ENCODE peak calls at places on chromosome 5, in six cellular contexts. One of them, this sample, is unnamed. For H3K4me1, the result is how much of the 10 kb centered on the place peaks cover.

GRCh38 chr5:97600486-97600885 is 417.4 kb upstream of the RIOK2 start:
- DNase-seq in PC-9: no peak
- DNase-seq in astrocyte: no peak
- DNase-seq in GM23248: peak
- DNase-seq in IMR-90: peak
- DNase-seq in A549: no peak
- DNase-seq in this sample: no peak

GRCh38 chr5:1312206-1312605 is 17.3 kb upstream of the TERT start:
- DNase-seq in PC-9: no peak
- DNase-seq in astrocyte: no peak
- DNase-seq in GM23248: no peak
- DNase-seq in IMR-90: no peak
- DNase-seq in A549: no peak
- DNase-seq in this sample: no peak

GRCh38 chr5:174317261-174317894 is 271.9 kb downstream of the NSG2 start:
- DNase-seq in PC-9: peak
- DNase-seq in astrocyte: peak
- DNase-seq in GM23248: peak
- DNase-seq in IMR-90: peak
- DNase-seq in A549: peak
- DNase-seq in this sample: no peak

GRCh38 chr5:10331341-10331796 is 22.1 kb upstream of the MARCHF6 start:
- DNase-seq in PC-9: no peak
- DNase-seq in astrocyte: peak
- DNase-seq in GM23248: peak
- DNase-seq in IMR-90: peak
- DNase-seq in A549: peak
- DNase-seq in this sample: no peak

GRCh38 chr5:1658665-1659064 is 134.9 kb upstream of the LPCAT1 start:
- DNase-seq in PC-9: no peak
- DNase-seq in astrocyte: no peak
- DNase-seq in GM23248: no peak
- DNase-seq in IMR-90: no peak
- DNase-seq in A549: no peak
- DNase-seq in this sample: no peak

GRCh38 chr5:386432-387341 is 56.3 kb upstream of the EXOC3 start:
- DNase-seq in PC-9: peak
- DNase-seq in astrocyte: no peak
- DNase-seq in GM23248: no peak
- DNase-seq in IMR-90: peak
- DNase-seq in A549: no peak
- DNase-seq in this sample: no peak

GRCh38 chr5:169836835-169837234 is 143.5 kb downstream of the INSYN2B start:
- DNase-seq in PC-9: no peak
- DNase-seq in astrocyte: no peak
- DNase-seq in GM23248: no peak
- DNase-seq in IMR-90: no peak
- DNase-seq in A549: no peak
- DNase-seq in this sample: no peak

GRCh38 chr5:72767289-72768010 is 49.0 kb upstream of the TNPO1 start:
- DNase-seq in PC-9: no peak
- DNase-seq in astrocyte: no peak
- DNase-seq in GM23248: peak
- DNase-seq in IMR-90: no peak
- DNase-seq in A549: peak
- DNase-seq in this sample: no peak

GRCh38 chr5:72448368-72448767 is 58.8 kb downstream of the ZNF366 start:
- DNase-seq in PC-9: no peak
- DNase-seq in astrocyte: no peak
- DNase-seq in GM23248: no peak
- DNase-seq in IMR-90: no peak
- DNase-seq in A549: no peak
- DNase-seq in this sample: no peak

GRCh38 chr5:1343931-1344901 is 683 bp downstream of the CLPTM1L start:
- DNase-seq in PC-9: peak
- DNase-seq in astrocyte: peak
- DNase-seq in GM23248: peak
- DNase-seq in IMR-90: peak
- DNase-seq in A549: no peak
- DNase-seq in this sample: no peak

GRCh38 chr5:109532773-109533364 is 123.1 kb upstream of the PJA2 start:
- DNase-seq in PC-9: no peak
- DNase-seq in astrocyte: peak
- DNase-seq in GM23248: peak
- DNase-seq in IMR-90: no peak
- DNase-seq in A549: no peak
- DNase-seq in this sample: no peak

GRCh38 chr5:53170748-53171349 is 61.3 kb upstream of the MOCS2 start:
- DNase-seq in PC-9: peak
- DNase-seq in astrocyte: peak
- DNase-seq in GM23248: peak
- DNase-seq in IMR-90: peak
- DNase-seq in A549: peak
- DNase-seq in this sample: no peak

GRCh38 chr5:56454219-56454862 is 221.2 kb upstream of the ANKRD55 start:
- DNase-seq in PC-9: no peak
- DNase-seq in astrocyte: no peak
- DNase-seq in GM23248: no peak
- DNase-seq in IMR-90: no peak
- DNase-seq in A549: no peak
- DNase-seq in this sample: no peak

GRCh38 chr5:120545951-120546350 is 81.9 kb downstream of the PRR16 start:
- DNase-seq in PC-9: no peak
- DNase-seq in astrocyte: no peak
- DNase-seq in GM23248: peak
- DNase-seq in IMR-90: peak
- DNase-seq in A549: no peak
- DNase-seq in this sample: no peak

GRCh38 chr5:176447538-176447981 is 625 bp upstream of the FAF2 start:
- DNase-seq in PC-9: no peak
- DNase-seq in astrocyte: no peak
- DNase-seq in GM23248: no peak
- DNase-seq in IMR-90: no peak
- DNase-seq in A549: no peak
- DNase-seq in this sample: no peak

GRCh38 chr5:170623576-170624181 is 119.9 kb downstream of the KCNIP1 start:
- DNase-seq in PC-9: peak
- DNase-seq in astrocyte: no peak
- DNase-seq in GM23248: peak
- DNase-seq in IMR-90: peak
- DNase-seq in A549: peak
- DNase-seq in this sample: no peak

GRCh38 chr5:50745221-50745620 is 78.8 kb downstream of the PARP8 start:
- DNase-seq in PC-9: no peak
- DNase-seq in astrocyte: no peak
- DNase-seq in GM23248: no peak
- DNase-seq in IMR-90: no peak
- DNase-seq in A549: no peak
- DNase-seq in this sample: no peak

GRCh38 chr5:152488869-152489268 is 83.8 kb upstream of the NMUR2 start:
- DNase-seq in PC-9: no peak
- DNase-seq in astrocyte: no peak
- DNase-seq in GM23248: no peak
- DNase-seq in IMR-90: no peak
- DNase-seq in A549: no peak
- DNase-seq in this sample: no peak

GRCh38 chr5:11012295-11012694 is 251.3 kb upstream of the DAP start:
- DNase-seq in PC-9: no peak
- DNase-seq in astrocyte: no peak
- DNase-seq in GM23248: no peak
- DNase-seq in IMR-90: no peak
- DNase-seq in A549: no peak
- DNase-seq in this sample: no peak

GRCh38 chr5:133994297-133994989 is 10.3 kb downstream of the VDAC1 start:
- DNase-seq in PC-9: no peak
- DNase-seq in astrocyte: no peak
- DNase-seq in GM23248: no peak
- DNase-seq in IMR-90: no peak
- DNase-seq in A549: no peak
- DNase-seq in this sample: no peak

GRCh38 chr5:10592598-10592997 is 28.7 kb downstream of the ANKRD33B start:
- DNase-seq in PC-9: no peak
- DNase-seq in astrocyte: no peak
- DNase-seq in GM23248: no peak
- DNase-seq in IMR-90: no peak
- DNase-seq in A549: no peak
- DNase-seq in this sample: no peak

GRCh38 chr5:156326718-156327259 is at the start of gene SGCD:
- DNase-seq in PC-9: no peak
- DNase-seq in astrocyte: peak
- DNase-seq in GM23248: peak
- DNase-seq in IMR-90: peak
- DNase-seq in A549: peak
- DNase-seq in this sample: no peak

GRCh38 chr5:132653716-132654115 is 4.3 kb upstream of the IL13 start:
- DNase-seq in PC-9: no peak
- DNase-seq in astrocyte: no peak
- DNase-seq in GM23248: peak
- DNase-seq in IMR-90: no peak
- DNase-seq in A549: no peak
- DNase-seq in this sample: no peak

GRCh38 chr5:136769900-136770684 is 404.7 kb upstream of the TRPC7 start:
- DNase-seq in PC-9: peak
- DNase-seq in astrocyte: peak
- DNase-seq in GM23248: peak
- DNase-seq in IMR-90: peak
- DNase-seq in A549: peak
- DNase-seq in this sample: peak

GRCh38 chr5:121189569-121190305 is 661.9 kb upstream of the FTMT start:
- DNase-seq in PC-9: no peak
- DNase-seq in astrocyte: peak
- DNase-seq in GM23248: peak
- DNase-seq in IMR-90: peak
- DNase-seq in A549: peak
- DNase-seq in this sample: no peak

GRCh38 chr5:172410160-172410559 is 44.2 kb downstream of the SH3PXD2B start:
- DNase-seq in PC-9: peak
- DNase-seq in astrocyte: peak
- DNase-seq in GM23248: peak
- DNase-seq in IMR-90: peak
- DNase-seq in A549: no peak
- DNase-seq in this sample: no peak

GRCh38 chr5:123344819-123345426 is 78.3 kb downstream of the CEP120 start:
- DNase-seq in PC-9: peak
- DNase-seq in astrocyte: peak
- DNase-seq in GM23248: peak
- DNase-seq in IMR-90: peak
- DNase-seq in A549: peak
- DNase-seq in this sample: no peak

GRCh38 chr5:65862384-65862783 is 64.0 kb upstream of the ERBIN start:
- DNase-seq in PC-9: peak
- DNase-seq in astrocyte: peak
- DNase-seq in GM23248: peak
- DNase-seq in IMR-90: peak
- DNase-seq in A549: no peak
- DNase-seq in this sample: no peak

GRCh38 chr5:32017638-32018429 is 156.3 kb downstream of the GOLPH3 start:
- DNase-seq in PC-9: no peak
- DNase-seq in astrocyte: peak
- DNase-seq in GM23248: no peak
- DNase-seq in IMR-90: no peak
- DNase-seq in A549: no peak
- DNase-seq in this sample: no peak

GRCh38 chr5:120813551-120813950 is 349.5 kb downstream of the PRR16 start:
- DNase-seq in PC-9: no peak
- DNase-seq in astrocyte: no peak
- DNase-seq in GM23248: no peak
- DNase-seq in IMR-90: no peak
- DNase-seq in A549: no peak
- DNase-seq in this sample: no peak

GRCh38 chr5:157481255-157481654 is 21.2 kb downstream of the NIPAL4 start:
- DNase-seq in PC-9: no peak
- DNase-seq in astrocyte: no peak
- DNase-seq in GM23248: no peak
- DNase-seq in IMR-90: no peak
- DNase-seq in A549: no peak
- DNase-seq in this sample: no peak

GRCh38 chr5:142978252-142978651 is 208.1 kb downstream of the ARHGAP26 start:
- DNase-seq in PC-9: no peak
- DNase-seq in astrocyte: no peak
- DNase-seq in GM23248: no peak
- DNase-seq in IMR-90: no peak
- DNase-seq in A549: no peak
- DNase-seq in this sample: no peak
- H3K4me1 ChIP-seq in PC-9: under half
- H3K4me1 ChIP-seq in astrocyte: under half
- H3K4me1 ChIP-seq in GM23248: under half
- H3K4me1 ChIP-seq in IMR-90: under half
- H3K4me1 ChIP-seq in A549: under half
- H3K4me1 ChIP-seq in this sample: half or more

GRCh38 chr5:37495210-37495609 is 116.1 kb downstream of the WDR70 start:
- DNase-seq in PC-9: no peak
- DNase-seq in astrocyte: peak
- DNase-seq in GM23248: peak
- DNase-seq in IMR-90: peak
- DNase-seq in A549: peak
- DNase-seq in this sample: no peak
- H3K4me2 ChIP-seq in PC-9: no peak
- H3K4me2 ChIP-seq in astrocyte: no peak
- H3K4me2 ChIP-seq in GM23248: peak
- H3K4me2 ChIP-seq in IMR-90: peak
- H3K4me2 ChIP-seq in A549: peak
- H3K4me2 ChIP-seq in this sample: no peak

GRCh38 chr5:2754621-2755370 is 3.3 kb upstream of the IRX2 start:
- DNase-seq in PC-9: no peak
- DNase-seq in astrocyte: no peak
- DNase-seq in GM23248: peak
- DNase-seq in IMR-90: no peak
- DNase-seq in A549: no peak
- DNase-seq in this sample: no peak
- H3K4me1 ChIP-seq in PC-9: under half
- H3K4me1 ChIP-seq in astrocyte: under half
- H3K4me1 ChIP-seq in GM23248: under half
- H3K4me1 ChIP-seq in IMR-90: under half
- H3K4me1 ChIP-seq in A549: under half
- H3K4me1 ChIP-seq in this sample: under half

DNA sequence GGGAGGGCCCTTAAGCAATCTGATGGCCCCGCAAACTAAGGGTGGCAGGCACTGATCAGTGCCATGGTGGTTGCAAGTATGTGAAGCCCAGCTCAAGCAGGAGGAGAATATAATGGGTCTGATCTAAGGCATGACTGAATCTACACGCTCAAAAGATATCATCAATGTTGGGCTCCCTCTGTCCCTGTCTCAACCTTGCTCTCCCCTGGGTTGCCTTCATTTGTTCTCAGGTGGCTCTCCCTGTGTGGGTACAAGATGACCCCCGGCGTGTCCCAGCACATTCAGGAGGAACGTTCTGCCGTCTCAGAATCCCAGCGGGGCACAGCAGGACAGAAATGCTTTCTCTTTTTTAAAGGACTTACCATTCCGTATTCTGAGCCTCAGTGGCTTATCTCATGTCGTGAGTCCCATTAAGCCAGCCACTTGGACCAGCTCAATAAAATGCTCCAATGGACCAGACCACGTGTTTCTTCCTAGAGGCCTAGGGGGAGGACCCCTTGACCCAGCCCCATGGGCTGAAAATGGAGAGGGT is 12.0 kb upstream of the RNF130 start:
- DNase-seq in PC-9: no peak
- DNase-seq in astrocyte: no peak
- DNase-seq in GM23248: no peak
- DNase-seq in IMR-90: no peak
- DNase-seq in A549: no peak
- DNase-seq in this sample: no peak
- H3K4me2 ChIP-seq in PC-9: no peak
- H3K4me2 ChIP-seq in astrocyte: no peak
- H3K4me2 ChIP-seq in GM23248: no peak
- H3K4me2 ChIP-seq in IMR-90: no peak
- H3K4me2 ChIP-seq in A549: no peak
- H3K4me2 ChIP-seq in this sample: no peak